ENCODE peak calls at places on chromosome 9, in five cellular contexts. One of them, this sample, is unnamed.

GRCh38 chr9:19154135-19154612 is 26.9 kb upstream of the PLIN2 start:
- DNase-seq in stimulated activated CD4-positive, alpha-beta T cell treated with anti-CD3 and anti-CD28 coated beads, Interleukin-1b, Interleukin-23, amount 100 ng/mL, for 48 hours: no peak
- DNase-seq in T follicular helper cell: no peak
- DNase-seq in COR-L47: no peak
- DNase-seq in AG10803: peak; percentile 68
- DNase-seq in this sample: peak; percentile 85

GRCh38 chr9:131657890-131658752 is 81.8 kb downstream of the RAPGEF1 start:
- DNase-seq in stimulated activated CD4-positive, alpha-beta T cell treated with anti-CD3 and anti-CD28 coated beads, Interleukin-1b, Interleukin-23, amount 100 ng/mL, for 48 hours: peak; percentile 59
- DNase-seq in AG10803: peak; percentile 89
- DNase-seq in T follicular helper cell: no peak
- DNase-seq in COR-L47: no peak
- DNase-seq in this sample: peak; percentile 93

GRCh38 chr9:129174102-129174723 is 3.8 kb downstream of the IER5L start:
- DNase-seq in stimulated activated CD4-positive, alpha-beta T cell treated with anti-CD3 and anti-CD28 coated beads, Interleukin-1b, Interleukin-23, amount 100 ng/mL, for 48 hours: peak; percentile 79
- DNase-seq in AG10803: peak; percentile 93
- DNase-seq in COR-L47: peak; percentile 82
- DNase-seq in T follicular helper cell: peak; percentile 68
- DNase-seq in this sample: peak; percentile 96

GRCh38 chr9:123742009-123742767 is 187.7 kb downstream of the DENND1A start:
- DNase-seq in COR-L47: no peak
- DNase-seq in T follicular helper cell: no peak
- DNase-seq in stimulated activated CD4-positive, alpha-beta T cell treated with anti-CD3 and anti-CD28 coated beads, Interleukin-1b, Interleukin-23, amount 100 ng/mL, for 48 hours: no peak
- DNase-seq in AG10803: peak; percentile 60
- DNase-seq in this sample: no peak

GRCh38 chr9:85118990-85119755 is 449.6 kb downstream of the NTRK2 start:
- DNase-seq in T follicular helper cell: no peak
- DNase-seq in COR-L47: no peak
- DNase-seq in stimulated activated CD4-positive, alpha-beta T cell treated with anti-CD3 and anti-CD28 coated beads, Interleukin-1b, Interleukin-23, amount 100 ng/mL, for 48 hours: no peak
- DNase-seq in AG10803: no peak
- DNase-seq in this sample: no peak

GRCh38 chr9:116391306-116391900 is 237.8 kb downstream of the PAPPA start:
- DNase-seq in T follicular helper cell: no peak
- DNase-seq in AG10803: peak; percentile 81
- DNase-seq in stimulated activated CD4-positive, alpha-beta T cell treated with anti-CD3 and anti-CD28 coated beads, Interleukin-1b, Interleukin-23, amount 100 ng/mL, for 48 hours: no peak
- DNase-seq in COR-L47: no peak
- DNase-seq in this sample: peak; percentile 89

GRCh38 chr9:117138257-117138656 is 276.6 kb downstream of the ASTN2 start:
- DNase-seq in COR-L47: no peak
- DNase-seq in T follicular helper cell: no peak
- DNase-seq in stimulated activated CD4-positive, alpha-beta T cell treated with anti-CD3 and anti-CD28 coated beads, Interleukin-1b, Interleukin-23, amount 100 ng/mL, for 48 hours: no peak
- DNase-seq in AG10803: no peak
- DNase-seq in this sample: no peak

GRCh38 chr9:135662758-135663450 is at the start of gene LCN9:
- DNase-seq in T follicular helper cell: no peak
- DNase-seq in COR-L47: no peak
- DNase-seq in stimulated activated CD4-positive, alpha-beta T cell treated with anti-CD3 and anti-CD28 coated beads, Interleukin-1b, Interleukin-23, amount 100 ng/mL, for 48 hours: no peak
- DNase-seq in AG10803: no peak
- DNase-seq in this sample: no peak

GRCh38 chr9:70498866-70499265 is 84.4 kb upstream of the KLF9 start:
- DNase-seq in stimulated activated CD4-positive, alpha-beta T cell treated with anti-CD3 and anti-CD28 coated beads, Interleukin-1b, Interleukin-23, amount 100 ng/mL, for 48 hours: no peak
- DNase-seq in COR-L47: no peak
- DNase-seq in AG10803: no peak
- DNase-seq in T follicular helper cell: no peak
- DNase-seq in this sample: no peak

GRCh38 chr9:100322954-100323536 is 29.7 kb downstream of the TEX10 start:
- DNase-seq in stimulated activated CD4-positive, alpha-beta T cell treated with anti-CD3 and anti-CD28 coated beads, Interleukin-1b, Interleukin-23, amount 100 ng/mL, for 48 hours: peak; percentile 3
- DNase-seq in T follicular helper cell: no peak
- DNase-seq in AG10803: peak; percentile 44
- DNase-seq in COR-L47: peak; percentile 53
- DNase-seq in this sample: peak; percentile 58

GRCh38 chr9:26786571-26786970 is 106.0 kb downstream of the CAAP1 start:
- DNase-seq in AG10803: no peak
- DNase-seq in stimulated activated CD4-positive, alpha-beta T cell treated with anti-CD3 and anti-CD28 coated beads, Interleukin-1b, Interleukin-23, amount 100 ng/mL, for 48 hours: no peak
- DNase-seq in T follicular helper cell: no peak
- DNase-seq in COR-L47: no peak
- DNase-seq in this sample: no peak

GRCh38 chr9:136615631-136616306 is 46.9 kb upstream of the EGFL7 start:
- DNase-seq in COR-L47: no peak
- DNase-seq in AG10803: no peak
- DNase-seq in T follicular helper cell: no peak
- DNase-seq in stimulated activated CD4-positive, alpha-beta T cell treated with anti-CD3 and anti-CD28 coated beads, Interleukin-1b, Interleukin-23, amount 100 ng/mL, for 48 hours: no peak
- DNase-seq in this sample: no peak

GRCh38 chr9:38144421-38144820 is 75.4 kb upstream of the SHB start:
- DNase-seq in stimulated activated CD4-positive, alpha-beta T cell treated with anti-CD3 and anti-CD28 coated beads, Interleukin-1b, Interleukin-23, amount 100 ng/mL, for 48 hours: no peak
- DNase-seq in T follicular helper cell: no peak
- DNase-seq in AG10803: peak; percentile 15
- DNase-seq in COR-L47: no peak
- DNase-seq in this sample: peak; percentile 44

GRCh38 chr9:13014484-13014883 is 239.7 kb downstream of the LURAP1L start:
- DNase-seq in stimulated activated CD4-positive, alpha-beta T cell treated with anti-CD3 and anti-CD28 coated beads, Interleukin-1b, Interleukin-23, amount 100 ng/mL, for 48 hours: no peak
- DNase-seq in AG10803: peak; percentile 36
- DNase-seq in COR-L47: no peak
- DNase-seq in T follicular helper cell: no peak
- DNase-seq in this sample: peak; percentile 27

GRCh38 chr9:111731916-111732315 is 62.8 kb downstream of the SHOC1 start:
- DNase-seq in AG10803: peak; percentile 72
- DNase-seq in COR-L47: no peak
- DNase-seq in stimulated activated CD4-positive, alpha-beta T cell treated with anti-CD3 and anti-CD28 coated beads, Interleukin-1b, Interleukin-23, amount 100 ng/mL, for 48 hours: no peak
- DNase-seq in T follicular helper cell: no peak
- DNase-seq in this sample: peak; percentile 47

GRCh38 chr9:98002808-98003207 is 19.7 kb downstream of the ANP32B start:
- DNase-seq in AG10803: peak; percentile 45
- DNase-seq in stimulated activated CD4-positive, alpha-beta T cell treated with anti-CD3 and anti-CD28 coated beads, Interleukin-1b, Interleukin-23, amount 100 ng/mL, for 48 hours: no peak
- DNase-seq in T follicular helper cell: no peak
- DNase-seq in COR-L47: no peak
- DNase-seq in this sample: peak; percentile 25

GRCh38 chr9:111965566-111966019 is 69.0 kb downstream of the UGCG start:
- DNase-seq in T follicular helper cell: no peak
- DNase-seq in COR-L47: no peak
- DNase-seq in AG10803: peak; percentile 95
- DNase-seq in stimulated activated CD4-positive, alpha-beta T cell treated with anti-CD3 and anti-CD28 coated beads, Interleukin-1b, Interleukin-23, amount 100 ng/mL, for 48 hours: peak; percentile 29
- DNase-seq in this sample: peak; percentile 97

GRCh38 chr9:136626740-136627642 is 35.7 kb upstream of the EGFL7 start:
- DNase-seq in COR-L47: peak; percentile 76
- DNase-seq in T follicular helper cell: no peak
- DNase-seq in AG10803: no peak
- DNase-seq in stimulated activated CD4-positive, alpha-beta T cell treated with anti-CD3 and anti-CD28 coated beads, Interleukin-1b, Interleukin-23, amount 100 ng/mL, for 48 hours: no peak
- DNase-seq in this sample: peak; percentile 26

GRCh38 chr9:22643541-22643940 is 196.9 kb downstream of the DMRTA1 start:
- DNase-seq in COR-L47: no peak
- DNase-seq in AG10803: peak; percentile 31
- DNase-seq in T follicular helper cell: no peak
- DNase-seq in stimulated activated CD4-positive, alpha-beta T cell treated with anti-CD3 and anti-CD28 coated beads, Interleukin-1b, Interleukin-23, amount 100 ng/mL, for 48 hours: no peak
- DNase-seq in this sample: peak; percentile 50

GRCh38 chr9:74078647-74079046 is 418.5 kb upstream of the RORB start:
- DNase-seq in stimulated activated CD4-positive, alpha-beta T cell treated with anti-CD3 and anti-CD28 coated beads, Interleukin-1b, Interleukin-23, amount 100 ng/mL, for 48 hours: no peak
- DNase-seq in AG10803: no peak
- DNase-seq in COR-L47: no peak
- DNase-seq in T follicular helper cell: no peak
- DNase-seq in this sample: no peak

This sample was measured in GM23248.